ENCODE peak calls at places on chromosomes 12 and 14, in ten cellular contexts. X is type B pancreatic cell, A is WTC11, D is GM20000, M is left ventricle myocardium inferior, W is astrocyte of the cerebellum, O is foreskin fibroblast, G is fibroblast of mammary gland, Z is nephron progenitor cell, C is K562. K is an unnamed sample.

GRCh38 chr12:127386723-127387122 is 880.2 kb upstream of the TMEM132C start:
- DNase-seq in X (no peak), A (no peak), D (no peak), M (no peak), W (no peak), O (no peak), G (no peak), Z (no peak), C (no peak), K (no peak)

GRCh38 chr12:124626841-124627502 is 59.6 kb upstream of the NCOR2 start:
- DNase-seq in X (no peak), A (no peak), D (no peak), M (peak; percentile 88), W (peak; percentile 74), O (no peak), G (peak; percentile 77), Z (no peak), C (no peak), K (peak; percentile 87)

GRCh38 chr14:37869633-37870032 is 274.2 kb downstream of the TTC6 start:
- DNase-seq in X (no peak), A (no peak), D (no peak), M (no peak), W (no peak), O (no peak), G (no peak), Z (no peak), C (no peak), K (no peak)

GRCh38 chr14:89365071-89365801 is 51.8 kb downstream of the FOXN3 start:
- DNase-seq in X (no peak), A (no peak), D (peak; percentile 75), M (no peak), W (no peak), O (no peak), G (peak; percentile 17), Z (no peak), C (no peak), K (no peak)

GRCh38 chr14:106436310-106436905 is 910.0 kb downstream of the TMEM121 start:
- DNase-seq in X (no peak), A (peak; percentile 20), D (no peak), M (peak; percentile 19), W (no peak), O (no peak), G (peak; percentile 10), Z (peak; percentile 2), C (peak; percentile 18), K (no peak)

GRCh38 chr12:114687802-114688201 is 3.8 kb upstream of the TBX3 start:
- DNase-seq in X (no peak), A (no peak), D (no peak), M (no peak), W (no peak), O (no peak), G (no peak), Z (no peak), C (no peak), K (no peak)

GRCh38 chr14:51138353-51139103 is 43.6 kb upstream of the TRIM9 start:
- DNase-seq in X (no peak), A (no peak), D (no peak), M (no peak), W (no peak), O (no peak), G (no peak), Z (no peak), C (no peak), K (no peak)

GRCh38 chr12:61137677-61138380 is 1122.4 kb upstream of the USP15 start:
- DNase-seq in X (no peak), A (no peak), D (no peak), M (no peak), W (no peak), O (no peak), G (no peak), Z (no peak), C (no peak), K (no peak)

GRCh38 chr14:22594156-22594716 is 3.9 kb upstream of the ABHD4 start:
- DNase-seq in X (no peak), A (no peak), D (no peak), M (no peak), W (no peak), O (no peak), G (no peak), Z (no peak), C (no peak), K (no peak)

GRCh38 chr14:39683711-39684110 is 251.5 kb upstream of the FBXO33 start:
- DNase-seq in X (no peak), A (no peak), D (no peak), M (no peak), W (no peak), O (no peak), G (no peak), Z (no peak), C (no peak), K (no peak)

GRCh38 chr14:51873221-51873893 is 12.9 kb downstream of the GNG2 start:
- DNase-seq in X (no peak), A (no peak), D (peak; percentile 68), M (no peak), W (peak; percentile 89), O (peak; percentile 92), G (peak; percentile 96), Z (no peak), C (no peak), K (peak; percentile 95)

GRCh38 chr12:64522807-64523206 is 70.9 kb downstream of the TBK1 start:
- DNase-seq in X (no peak), A (no peak), D (no peak), M (no peak), W (no peak), O (peak; percentile 43), G (peak; percentile 62), Z (no peak), C (no peak), K (peak; percentile 15)

GRCh38 chr12:40207551-40207950 is 17.2 kb upstream of the LRRK2 start:
- DNase-seq in X (no peak), A (no peak), D (no peak), M (no peak), W (no peak), O (no peak), G (no peak), Z (no peak), C (no peak), K (no peak)

GRCh38 chr14:68885226-68886108 is 92.6 kb upstream of the ZFP36L1 start:
- DNase-seq in X (no peak), A (no peak), D (no peak), M (no peak), W (no peak), O (no peak), G (no peak), Z (no peak), C (no peak), K (no peak)

DNA sequence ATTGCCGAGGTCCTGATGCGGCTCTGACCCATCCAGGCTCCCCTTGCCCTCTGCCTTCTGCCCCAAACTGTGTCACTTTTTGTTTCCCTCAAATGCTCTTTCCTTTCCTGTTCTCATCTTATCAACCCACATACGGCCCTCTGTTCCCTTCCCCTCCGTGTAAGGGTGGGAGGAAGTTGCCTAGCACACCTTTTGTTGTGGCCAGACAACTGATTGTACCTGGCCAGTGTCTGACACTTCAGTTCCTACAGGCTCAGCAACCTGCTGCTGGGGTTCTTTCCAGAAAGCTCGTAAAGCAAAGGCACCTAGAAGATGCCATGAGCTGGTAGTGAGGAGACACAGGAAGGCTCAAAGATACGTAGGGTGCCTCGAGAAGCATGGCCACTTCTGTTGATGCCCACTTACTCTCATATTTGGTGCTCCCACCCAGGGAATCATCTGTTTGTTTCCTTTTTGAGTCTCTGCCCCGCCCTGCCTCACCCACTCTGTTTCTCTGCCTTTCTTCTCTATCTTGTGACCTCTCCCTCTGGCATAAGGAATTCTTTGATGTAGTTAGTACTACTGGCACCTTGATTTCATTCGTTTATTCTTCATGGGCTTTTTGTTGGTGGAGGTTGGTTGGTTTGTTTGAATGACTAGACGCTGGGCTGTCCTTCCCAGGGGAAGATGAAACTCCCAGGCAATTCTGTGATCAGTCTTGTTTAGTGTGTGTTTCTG is 152.4 kb upstream of the FKBP4 start:
- DNase-seq in X (no peak), A (peak; percentile 0), D (no peak), M (no peak), W (no peak), O (no peak), G (no peak), Z (no peak), C (no peak), K (no peak)
- TF ChIP-seq CTCF in X (no peak), A (no peak), D (no peak), M (no peak), W (no peak), O (no peak), G (no peak), Z (no peak), C (no peak), K (no peak)

GRCh38 chr12:53500776-53501614 is at the start of gene TARBP2:
- DNase-seq in X (peak; percentile 97), A (peak; percentile 98), D (peak; percentile 97), M (peak; percentile 98), W (peak; percentile 99), O (peak; percentile 99), G (peak; percentile 100), Z (peak; percentile 98), C (peak; percentile 92), K (peak; percentile 100)
- TF ChIP-seq CTCF in X (peak; percentile 23), A (no peak), D (no peak), M (peak; percentile 26), W (no peak), O (no peak), G (no peak), Z (no peak), C (no peak), K (no peak)

GRCh38 chr14:49677643-49678042 is 10.4 kb downstream of the POLE2 start:
- DNase-seq in X (no peak), A (peak; percentile 23), D (no peak), M (no peak), W (no peak), O (no peak), G (no peak), Z (no peak), C (no peak), K (no peak)
- TF ChIP-seq CTCF in X (peak; percentile 48), A (no peak), D (no peak), M (no peak), W (peak; percentile 30), O (no peak), G (peak; percentile 9), Z (no peak), C (no peak), K (no peak)

GRCh38 chr12:68883151-68883550 is 49.8 kb downstream of the CPM start:
- DNase-seq in X (no peak), A (no peak), D (no peak), M (no peak), W (no peak), O (no peak), G (no peak), Z (no peak), C (no peak), K (no peak)

GRCh38 chr12:68885381-68885780 is 47.6 kb downstream of the CPM start:
- DNase-seq in X (no peak), A (no peak), D (no peak), M (no peak), W (no peak), O (no peak), G (no peak), Z (no peak), C (no peak), K (no peak)

GRCh38 chr12:68884251-68884650 is 48.7 kb downstream of the CPM start:
- DNase-seq in X (no peak), A (no peak), D (no peak), M (no peak), W (no peak), O (no peak), G (no peak), Z (no peak), C (no peak), K (no peak)

GRCh38 chr12:68880660-68881325 is 52.2 kb downstream of the CPM start:
- DNase-seq in X (no peak), A (no peak), D (no peak), M (no peak), W (no peak), O (no peak), G (no peak), Z (no peak), C (no peak), K (no peak)

GRCh38 chr12:68882251-68882964 is 50.6 kb downstream of the CPM start:
- DNase-seq in X (no peak), A (no peak), D (no peak), M (no peak), W (no peak), O (no peak), G (no peak), Z (no peak), C (no peak), K (no peak)
- TF ChIP-seq CTCF in X (no peak), A (no peak), D (no peak), M (no peak), W (no peak), O (no peak), G (no peak), Z (no peak), C (no peak), K (no peak)

K was measured in astrocyte of the spinal cord.